ENCODE peak calls at places on chromosomes 11 and 22, in seven cellular contexts. L, T, M, X, U, Q and A are unnamed samples.

GRCh38 chr11:73322986-73323306 is 14.9 kb downstream of the ARHGEF17 start:
- DNase-seq in L (no peak), T (no peak), M (no peak), X (no peak), U (no peak), Q (no peak), A (no peak)

GRCh38 chr11:17683378-17684161 is 35.8 kb upstream of the MYOD1 start:
- DNase-seq in L (peak), T (no peak), M (no peak), X (peak), U (no peak), Q (no peak), A (no peak)

GRCh38 chr11:92941676-92942571 is 27.5 kb upstream of the MTNR1B start:
- DNase-seq in L (no peak), T (no peak), M (no peak), X (peak), U (no peak), Q (no peak), A (peak)

GRCh38 chr22:20810645-20811044 is 36.7 kb downstream of the SERPIND1 start:
- DNase-seq in L (peak), T (no peak), M (no peak), X (no peak), U (no peak), Q (no peak), A (no peak)

GRCh38 chr11:13337986-13338436 is 60.4 kb downstream of the BMAL1 start:
- DNase-seq in L (no peak), T (no peak), M (no peak), X (peak), U (no peak), Q (no peak), A (no peak)

GRCh38 chr11:85732968-85733367 is 47.0 kb upstream of the CCDC89 start:
- DNase-seq in L (no peak), T (no peak), M (no peak), X (no peak), U (no peak), Q (no peak), A (no peak)

GRCh38 chr22:44586337-44586990 is 88.4 kb upstream of the RTL6 start:
- DNase-seq in L (no peak), T (no peak), M (no peak), X (no peak), U (no peak), Q (no peak), A (peak)

GRCh38 chr11:102426000-102426399 is 26.6 kb downstream of the TMEM123 start:
- DNase-seq in L (no peak), T (no peak), M (no peak), X (no peak), U (no peak), Q (no peak), A (no peak)

GRCh38 chr11:122524532-122524882 is 131.0 kb upstream of the UBASH3B start:
- DNase-seq in L (no peak), T (no peak), M (no peak), X (no peak), U (no peak), Q (no peak), A (no peak)

GRCh38 chr22:44580756-44581435 is 82.9 kb upstream of the RTL6 start:
- DNase-seq in L (peak), T (no peak), M (no peak), X (no peak), U (no peak), Q (peak), A (no peak)

GRCh38 chr11:102810943-102811528 is 13.1 kb upstream of the MMP1 start:
- DNase-seq in L (no peak), T (no peak), M (no peak), X (peak), U (no peak), Q (no peak), A (no peak)

GRCh38 chr11:9263840-9264380 is 1.2 kb downstream of the DENND5A start:
- DNase-seq in L (no peak), T (no peak), M (no peak), X (peak), U (peak), Q (no peak), A (no peak)

GRCh38 chr11:14584595-14584994 is 59.0 kb upstream of the PDE3B start:
- DNase-seq in L (peak), T (no peak), M (no peak), X (no peak), U (no peak), Q (no peak), A (no peak)

GRCh38 chr22:19990188-19990587 is 26.4 kb downstream of the ARVCF start:
- DNase-seq in L (no peak), T (no peak), M (no peak), X (no peak), U (no peak), Q (no peak), A (no peak)

GRCh38 chr22:27669798-27670599 is 131.6 kb downstream of the MN1 start:
- DNase-seq in L (no peak), T (no peak), M (no peak), X (peak), U (no peak), Q (no peak), A (no peak)

GRCh38 chr11:14114786-14115185 is 152.3 kb downstream of the SPON1 start:
- DNase-seq in L (no peak), T (no peak), M (no peak), X (no peak), U (no peak), Q (no peak), A (no peak)

GRCh38 chr22:26887916-26888315 is 230.5 kb downstream of the MIAT start:
- DNase-seq in L (no peak), T (no peak), M (no peak), X (no peak), U (no peak), Q (no peak), A (no peak)

GRCh38 chr22:27489265-27489675 is 312.3 kb downstream of the MN1 start:
- DNase-seq in L (peak), T (no peak), M (no peak), X (no peak), U (no peak), Q (no peak), A (no peak)

GRCh38 chr11:6229911-6230310 is 4.5 kb downstream of the FHIP1B start:
- DNase-seq in L (peak), T (no peak), M (no peak), X (no peak), U (no peak), Q (no peak), A (no peak)

GRCh38 chr22:27318516-27318915 is 483.0 kb downstream of the MN1 start:
- DNase-seq in L (no peak), T (peak), M (no peak), X (peak), U (no peak), Q (no peak), A (no peak)

GRCh38 chr11:34356576-34356917 is 1.3 kb downstream of the ABTB2 start:
- DNase-seq in L (no peak), T (peak), M (no peak), X (peak), U (no peak), Q (no peak), A (peak)

GRCh38 chr11:39990413-39990812 is 1469.0 kb downstream of the LRRC4C start:
- DNase-seq in L (no peak), T (no peak), M (no peak), X (no peak), U (no peak), Q (no peak), A (no peak)

GRCh38 chr22:37377927-37378326 is 49.4 kb downstream of the ELFN2 start:
- DNase-seq in L (no peak), T (no peak), M (no peak), X (no peak), U (no peak), Q (no peak), A (no peak)

GRCh38 chr11:44658451-44658850 is 68.3 kb upstream of the TSPAN18 start:
- DNase-seq in L (no peak), T (no peak), M (no peak), X (peak), U (no peak), Q (no peak), A (no peak)

GRCh38 chr22:35674335-35674734 is 26.1 kb downstream of the APOL6 start:
- DNase-seq in L (no peak), T (no peak), M (no peak), X (no peak), U (no peak), Q (no peak), A (peak)
- TF ChIP-seq POLR2A in L (no peak), T (no peak), M (no peak), X (no peak), U (no peak), Q (no peak), A (no peak)

GRCh38 chr11:65066315-65066714 is 8.0 kb upstream of the NAALADL1 start:
- DNase-seq in L (no peak), T (no peak), M (no peak), X (no peak), U (no peak), Q (no peak), A (no peak)
- H3K4me3 ChIP-seq in L (no peak), T (no peak), M (no peak), X (no peak), U (no peak), Q (no peak), A (no peak)

DNA sequence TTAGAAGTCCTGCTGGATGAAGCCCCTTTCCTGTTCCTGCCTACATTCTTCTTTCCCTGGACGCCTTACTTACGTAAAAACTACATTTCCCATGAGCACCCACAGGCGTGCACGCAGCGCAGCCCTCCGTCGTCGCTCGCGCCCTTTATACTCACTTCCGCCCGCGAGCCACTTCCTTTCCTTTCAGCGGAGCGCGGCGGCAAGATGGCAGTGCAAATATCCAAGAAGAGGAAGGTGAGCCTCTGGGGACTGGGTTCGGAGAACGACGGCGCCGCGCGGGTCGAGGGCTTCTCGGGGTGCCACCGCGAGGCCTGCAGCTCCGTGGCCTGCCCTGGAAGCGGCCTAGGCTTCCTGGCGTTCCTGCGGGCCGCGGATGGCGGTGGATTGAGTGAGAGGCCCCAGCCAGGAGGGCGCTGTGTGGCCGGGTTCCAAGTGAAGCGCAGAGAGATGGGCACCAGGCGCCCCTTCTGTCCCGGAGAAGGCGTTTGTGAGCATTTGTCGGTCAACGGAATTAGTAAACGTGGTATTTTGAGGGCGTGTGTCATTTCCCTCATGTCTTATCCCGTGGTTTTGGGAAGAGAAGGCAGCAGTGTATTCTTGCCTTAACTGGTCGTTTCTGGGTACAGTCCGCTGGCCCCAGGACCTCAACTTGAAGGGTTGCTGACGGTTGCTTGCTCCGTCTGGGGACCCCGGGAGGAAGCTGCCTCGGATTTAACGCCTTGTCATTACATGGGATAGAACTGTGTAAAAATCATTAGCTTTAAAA is at the start of gene RPS3:
- DNase-seq in L (peak), T (peak), M (peak), X (peak), U (peak), Q (no peak), A (peak)
- TF ChIP-seq POLR2A in L (peak), T (peak), M (peak), X (peak), U (peak), Q (peak), A (no peak)

GRCh38 chr11:2825261-2825885 is 60.2 kb downstream of the CDKN1C start:
- DNase-seq in L (no peak), T (peak), M (peak), X (peak), U (no peak), Q (no peak), A (peak)

GRCh38 chr11:2827792-2828191 is 57.8 kb downstream of the CDKN1C start:
- DNase-seq in L (no peak), T (no peak), M (no peak), X (no peak), U (no peak), Q (no peak), A (no peak)

GRCh38 chr11:2825886-2826678 is 59.5 kb downstream of the CDKN1C start:
- DNase-seq in L (no peak), T (peak), M (peak), X (peak), U (no peak), Q (no peak), A (peak)

GRCh38 chr11:2827256-2827655 is 58.3 kb downstream of the CDKN1C start:
- DNase-seq in L (no peak), T (no peak), M (no peak), X (peak), U (no peak), Q (no peak), A (no peak)

GRCh38 chr11:2826679-2827056 is 58.9 kb downstream of the CDKN1C start:
- DNase-seq in L (no peak), T (no peak), M (no peak), X (no peak), U (no peak), Q (no peak), A (no peak)
- H3K4me3 ChIP-seq in L (no peak), T (no peak), M (no peak), X (no peak), U (no peak), Q (no peak), A (no peak)